ENCODE peak calls at places on chromosome 19, in eight cellular contexts. T, Z, I, X, V, A, M and H are unnamed samples.

GRCh38 chr19:4575978-4576933 is 16.8 kb upstream of the SEMA6B start:
- DNase-seq in T (peak), Z (no peak), I (peak), X (peak), V (peak), A (peak), M (no peak), H (peak)

GRCh38 chr19:807627-808175 is 10.4 kb downstream of the PTBP1 start:
- DNase-seq in T (no peak), Z (no peak), I (no peak), X (no peak), V (no peak), A (no peak), M (no peak), H (no peak)

GRCh38 chr19:2273356-2274184 is 8.4 kb downstream of the PEAK3 start:
- DNase-seq in T (peak), Z (peak), I (peak), X (peak), V (no peak), A (peak), M (peak), H (peak)

GRCh38 chr19:17775245-17775927 is 19.6 kb upstream of the B3GNT3 start:
- DNase-seq in T (no peak), Z (no peak), I (peak), X (peak), V (no peak), A (peak), M (no peak), H (no peak)

GRCh38 chr19:49592486-49593232 is 1.7 kb downstream of the PRR12 start:
- DNase-seq in T (peak), Z (no peak), I (no peak), X (peak), V (no peak), A (no peak), M (no peak), H (no peak)

GRCh38 chr19:18456974-18457373 is 19.0 kb upstream of the ISYNA1 start:
- DNase-seq in T (no peak), Z (no peak), I (no peak), X (no peak), V (no peak), A (no peak), M (no peak), H (no peak)

GRCh38 chr19:54415208-54415900 is at the start of gene TTYH1:
- DNase-seq in T (no peak), Z (no peak), I (peak), X (no peak), V (no peak), A (peak), M (no peak), H (peak)

GRCh38 chr19:49425922-49426592 is 869 bp downstream of the GFY start:
- DNase-seq in T (no peak), Z (no peak), I (peak), X (no peak), V (peak), A (no peak), M (no peak), H (no peak)

GRCh38 chr19:34985249-34986022 is 14.7 kb upstream of the GRAMD1A start:
- DNase-seq in T (peak), Z (peak), I (no peak), X (peak), V (no peak), A (peak), M (no peak), H (no peak)

GRCh38 chr19:35751839-35752745 is 3.7 kb downstream of the LIN37 start:
- DNase-seq in T (no peak), Z (no peak), I (no peak), X (no peak), V (no peak), A (no peak), M (no peak), H (no peak)

GRCh38 chr19:33386361-33386858 is 12.9 kb downstream of the CEBPG start:
- DNase-seq in T (no peak), Z (no peak), I (no peak), X (no peak), V (peak), A (no peak), M (no peak), H (no peak)

GRCh38 chr19:3190470-3190770 is 4.7 kb downstream of the NCLN start:
- DNase-seq in T (no peak), Z (no peak), I (no peak), X (no peak), V (no peak), A (no peak), M (peak), H (no peak)

GRCh38 chr19:29328586-29328985 is 115.6 kb upstream of the UQCRFS1 start:
- DNase-seq in T (no peak), Z (no peak), I (no peak), X (no peak), V (no peak), A (no peak), M (no peak), H (no peak)

GRCh38 chr19:18417250-18418033 is 1.8 kb upstream of the SSBP4 start:
- DNase-seq in T (no peak), Z (peak), I (peak), X (peak), V (peak), A (no peak), M (peak), H (peak)

GRCh38 chr19:49114630-49115363 is 627 bp downstream of the LIN7B start:
- DNase-seq in T (no peak), Z (peak), I (peak), X (peak), V (peak), A (peak), M (no peak), H (no peak)

GRCh38 chr19:48959341-48960239 is 4.9 kb downstream of the BAX start:
- DNase-seq in T (no peak), Z (no peak), I (no peak), X (no peak), V (no peak), A (no peak), M (peak), H (no peak)

GRCh38 chr19:53311897-53312296 is 21.7 kb upstream of the ZNF845 start:
- DNase-seq in T (no peak), Z (no peak), I (no peak), X (no peak), V (no peak), A (no peak), M (no peak), H (no peak)

GRCh38 chr19:30070970-30071632 is 129.1 kb downstream of the URI1 start:
- DNase-seq in T (no peak), Z (no peak), I (peak), X (no peak), V (no peak), A (no peak), M (peak), H (no peak)

GRCh38 chr19:42140125-42140754 is 8.0 kb upstream of the POU2F2 start:
- DNase-seq in T (peak), Z (peak), I (no peak), X (peak), V (peak), A (no peak), M (peak), H (no peak)
- TF ChIP-seq CTCF in T (no peak), Z (no peak), I (no peak), X (no peak), V (no peak), A (no peak), M (no peak), H (no peak)

DNA sequence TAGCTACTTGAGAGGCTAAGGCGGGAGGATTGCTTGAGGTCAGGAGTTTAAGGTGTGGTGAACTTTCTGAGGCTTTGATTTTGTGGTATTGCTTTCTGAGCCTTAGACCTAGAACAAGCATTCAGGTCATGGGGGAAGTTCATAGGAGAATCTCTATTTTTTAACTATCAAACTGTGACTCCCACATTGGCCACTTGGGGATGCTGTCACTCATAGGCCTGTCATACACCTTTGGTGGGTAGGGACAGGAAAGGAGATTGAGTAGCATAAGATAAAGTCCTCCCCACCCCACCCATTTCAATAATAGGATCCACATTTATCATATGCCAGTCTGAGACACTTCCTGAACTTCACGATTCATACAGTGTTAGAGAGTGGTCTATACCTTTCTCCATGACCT is 41.9 kb upstream of the PSG2 start:
- DNase-seq in T (no peak), Z (no peak), I (no peak), X (no peak), V (no peak), A (no peak), M (no peak), H (no peak)
- TF ChIP-seq CTCF in T (peak), Z (no peak), I (no peak), X (no peak), V (no peak), A (no peak), M (no peak), H (no peak)

DNA sequence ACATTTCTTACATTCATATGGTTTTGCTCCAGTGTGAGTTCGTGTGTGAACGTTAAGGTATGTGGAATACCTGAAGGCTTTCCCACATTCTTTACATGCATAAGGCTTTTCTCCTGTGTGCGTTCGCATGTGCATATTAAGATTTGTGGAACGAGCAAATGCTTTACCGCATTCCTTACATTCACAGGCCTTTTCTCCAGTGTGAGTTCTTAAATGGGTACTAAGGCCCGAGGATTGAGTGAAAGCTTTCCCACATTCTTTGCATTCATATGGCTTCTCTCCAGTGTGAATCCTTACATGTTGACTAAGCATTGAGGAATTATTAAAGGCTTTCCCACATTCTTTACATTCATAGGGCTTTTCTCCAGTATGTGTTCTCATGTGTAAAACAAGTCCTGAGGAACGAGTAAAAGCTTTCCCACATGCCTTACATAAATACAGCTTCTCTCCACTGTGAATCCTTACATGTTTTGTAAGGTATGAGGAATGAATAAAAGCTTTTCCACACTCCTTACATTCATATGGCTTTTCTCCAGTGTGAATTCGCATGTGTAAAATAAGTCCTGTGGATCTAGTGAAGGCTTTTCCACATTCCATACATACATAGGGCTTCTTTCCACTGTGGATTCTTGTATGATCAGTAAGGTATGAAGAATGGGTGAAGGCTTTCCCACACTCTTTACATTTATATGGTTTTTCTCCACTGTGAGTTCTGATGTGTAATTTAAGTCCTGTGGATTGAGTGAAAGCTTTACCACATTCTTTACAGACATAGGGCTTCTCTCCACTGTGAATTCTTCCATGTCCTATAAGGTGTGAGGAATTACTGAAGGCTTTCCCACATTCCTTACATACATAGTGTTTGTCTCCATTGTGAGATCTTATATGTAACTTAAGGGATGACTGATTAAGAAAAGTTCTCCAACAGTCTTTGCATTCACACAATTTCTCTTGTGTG is 10.7 kb downstream of the ZNF846 start:
- DNase-seq in T (no peak), Z (no peak), I (no peak), X (no peak), V (no peak), A (no peak), M (no peak), H (no peak)
- TF ChIP-seq CTCF in T (no peak), Z (no peak), I (no peak), X (no peak), V (no peak), A (no peak), M (no peak), H (no peak)

GRCh38 chr19:28217064-28217463 is 995.9 kb downstream of the UQCRFS1 start:
- DNase-seq in T (no peak), Z (no peak), I (no peak), X (no peak), V (no peak), A (no peak), M (no peak), H (no peak)
- TF ChIP-seq CTCF in T (no peak), Z (no peak), I (no peak), X (no peak), V (no peak), A (no peak), M (no peak), H (peak)

DNA sequence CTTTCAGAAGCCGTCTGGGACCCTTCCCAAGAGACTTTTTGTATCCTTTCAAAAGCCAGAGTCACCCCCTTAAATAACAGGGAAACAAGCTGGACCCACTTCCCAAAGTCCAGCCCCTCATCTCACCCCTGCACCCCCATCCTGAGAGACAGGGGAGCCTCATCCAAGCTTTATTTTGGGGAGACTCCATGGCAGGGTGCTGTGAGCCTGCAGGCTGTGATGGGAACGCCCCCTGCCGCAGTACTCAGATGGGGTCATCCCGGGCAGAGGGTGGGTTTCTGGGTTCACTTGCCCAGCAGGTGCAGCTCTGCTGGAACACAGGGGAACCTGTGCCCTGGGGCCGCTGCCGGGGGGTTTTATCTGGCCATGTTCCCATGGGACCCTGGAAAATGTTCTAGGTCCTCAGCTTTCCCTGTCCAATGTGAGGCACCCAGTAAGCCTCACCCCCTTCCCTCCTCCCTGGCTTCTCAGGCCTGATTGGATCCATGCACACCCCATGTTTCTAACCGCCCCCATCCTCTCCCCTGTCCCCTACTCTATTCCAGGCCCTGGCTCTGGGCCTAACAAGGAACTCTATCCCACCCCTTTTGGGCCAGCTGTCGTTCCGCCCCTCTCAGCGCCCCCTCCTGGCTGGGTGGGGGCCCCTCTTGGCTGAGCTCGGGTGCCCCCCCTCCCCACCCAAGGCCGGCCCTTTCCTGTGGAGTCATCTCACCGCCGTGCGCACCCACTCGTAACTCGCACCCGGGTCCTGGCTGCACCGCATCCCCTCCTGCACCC is 1.0 kb downstream of the HIF3A start:
- DNase-seq in T (no peak), Z (peak), I (no peak), X (peak), V (no peak), A (no peak), M (no peak), H (no peak)
- TF ChIP-seq CTCF in T (no peak), Z (no peak), I (no peak), X (no peak), V (no peak), A (no peak), M (no peak), H (no peak)

GRCh38 chr19:56301152-56301551 is 13.5 kb downstream of the ZSCAN5A start:
- DNase-seq in T (no peak), Z (no peak), I (no peak), X (no peak), V (no peak), A (no peak), M (no peak), H (no peak)
- TF ChIP-seq CTCF in T (no peak), Z (no peak), I (peak), X (no peak), V (no peak), A (no peak), M (no peak), H (no peak)

DNA sequence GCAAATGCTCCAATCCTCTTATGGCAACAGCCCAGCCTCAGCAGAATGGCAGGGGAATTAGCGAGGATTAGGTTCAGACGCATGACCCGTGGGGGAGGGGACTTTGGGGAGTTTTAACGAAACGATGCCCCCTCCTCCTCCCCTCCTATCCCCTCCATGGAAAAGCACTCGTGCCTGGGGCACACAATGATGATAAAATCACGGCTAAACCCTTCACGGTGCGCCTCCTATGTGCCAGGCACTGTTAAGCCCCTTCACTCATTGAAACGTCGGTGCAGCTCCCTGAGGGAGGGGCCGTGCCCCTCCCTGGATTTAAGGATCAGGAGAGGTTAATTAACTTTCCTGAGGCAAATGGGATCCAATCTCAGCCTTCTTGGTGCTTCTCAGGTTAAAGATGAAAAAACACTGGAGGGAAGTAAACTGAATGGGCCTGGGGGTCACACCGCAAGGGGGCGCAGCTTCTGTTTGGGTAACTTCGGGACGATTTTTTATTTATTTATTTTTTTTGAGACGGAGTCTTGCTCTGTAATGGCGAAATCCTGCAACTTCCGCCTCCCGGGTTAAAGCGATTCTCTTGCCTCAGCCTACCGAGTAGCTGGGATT is 10.1 kb upstream of the TPRX2 start:
- DNase-seq in T (no peak), Z (no peak), I (peak), X (peak), V (no peak), A (peak), M (no peak), H (no peak)
- TF ChIP-seq CTCF in T (peak), Z (peak), I (peak), X (peak), V (no peak), A (peak), M (peak), H (no peak)